ENCODE peak calls at places on chromosome 2, in five cellular contexts. J is ovary, I is transverse colon, Q is A549, R is tibial nerve. F is an unnamed sample. For H3K4me1, the result is how much of the 10 kb centered on the place peaks cover.

GRCh38 chr2:88180594-88181240 is 10.6 kb downstream of the THNSL2 start:
- DNase-seq in J (no peak), I (no peak), Q (peak), R (no peak), F (no peak)

GRCh38 chr2:2750867-2751714 is 420.0 kb upstream of the MYT1L start:
- DNase-seq in J (no peak), I (no peak), Q (no peak), R (no peak), F (no peak)

GRCh38 chr2:230942371-230942770 is 17.3 kb upstream of the GPR55 start:
- DNase-seq in J (no peak), I (no peak), Q (no peak), R (no peak), F (no peak)

GRCh38 chr2:110812726-110813645 is 80.6 kb downstream of the ACOXL start:
- DNase-seq in J (no peak), I (no peak), Q (no peak), R (no peak), F (no peak)

GRCh38 chr2:123609077-123609476 is 416.0 kb upstream of the CNTNAP5 start:
- DNase-seq in J (no peak), I (no peak), Q (no peak), R (no peak), F (no peak)

GRCh38 chr2:47031909-47032668 is 116.5 kb upstream of the MCFD2 start:
- DNase-seq in J (no peak), I (no peak), Q (peak), R (no peak), F (no peak)

GRCh38 chr2:109069430-109070194 is 59.4 kb upstream of the SH3RF3 start:
- DNase-seq in J (no peak), I (no peak), Q (no peak), R (no peak), F (no peak)

GRCh38 chr2:110716959-110717645 is 15.3 kb upstream of the ACOXL start:
- DNase-seq in J (no peak), I (no peak), Q (no peak), R (no peak), F (no peak)

GRCh38 chr2:205660521-205661124 is 21.7 kb upstream of the NRP2 start:
- DNase-seq in J (no peak), I (peak), Q (peak), R (no peak), F (peak)

DNA sequence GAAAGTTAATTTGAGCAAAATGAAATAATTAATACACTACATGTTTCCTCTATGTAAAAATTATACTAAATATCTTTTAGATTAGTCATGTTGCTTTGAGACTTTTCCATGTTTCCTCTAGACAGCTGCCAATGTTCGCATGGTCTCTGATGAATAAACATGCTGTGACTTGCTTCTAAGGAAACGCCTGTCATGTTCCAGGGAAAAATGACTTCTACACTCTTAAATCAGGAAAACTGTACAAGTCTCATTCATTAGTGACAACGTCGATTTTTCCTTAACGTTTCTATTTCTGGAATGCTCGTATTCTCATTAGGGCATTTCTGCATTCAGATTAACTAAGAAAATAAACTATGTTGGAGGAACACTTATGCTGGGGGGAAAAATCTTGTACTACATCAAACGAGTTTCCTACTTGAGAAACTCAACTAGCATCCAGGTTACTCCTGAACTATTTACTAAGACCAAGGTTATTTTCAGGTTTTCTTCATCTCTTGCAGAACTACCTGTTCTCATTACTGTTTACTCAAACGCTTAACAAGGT is 1.6 kb downstream of the COBLL1 start:
- DNase-seq in J (no peak), I (no peak), Q (no peak), R (no peak), F (no peak)
- TF ChIP-seq EP300 in J (no peak), I (no peak), Q (no peak), R (no peak), F (no peak)

GRCh38 chr2:216690451-216691209 is 4.7 kb downstream of the IGFBP5 start:
- DNase-seq in J (peak), I (no peak), Q (no peak), R (peak), F (peak)
- H3K27ac ChIP-seq in J (no peak), I (peak), Q (no peak), R (peak), F (peak)

GRCh38 chr2:201994973-201995638 is 38.5 kb upstream of the FZD7 start:
- DNase-seq in J (no peak), I (no peak), Q (no peak), R (no peak), F (no peak)

GRCh38 chr2:201996006-201996405 is 37.6 kb upstream of the FZD7 start:
- DNase-seq in J (no peak), I (no peak), Q (no peak), R (no peak), F (no peak)

GRCh38 chr2:201992960-201993359 is 40.7 kb upstream of the FZD7 start:
- DNase-seq in J (no peak), I (no peak), Q (no peak), R (no peak), F (no peak)

GRCh38 chr2:201999289-201999688 is 34.4 kb upstream of the FZD7 start:
- DNase-seq in J (no peak), I (no peak), Q (no peak), R (no peak), F (no peak)

GRCh38 chr2:201996681-201997254 is 36.9 kb upstream of the FZD7 start:
- DNase-seq in J (no peak), I (no peak), Q (no peak), R (no peak), F (no peak)
- H3K4me1 ChIP-seq in J (under half), I (under half), Q (under half), R (under half), F (under half)

GRCh38 chr2:38146917-38147307 is 71.0 kb upstream of the CYP1B1 start:
- DNase-seq in J (peak), I (no peak), Q (peak), R (no peak), F (peak)
- TF ChIP-seq EP300 in J (no peak), I (no peak), Q (no peak), R (no peak), F (no peak)

GRCh38 chr2:237745250-237745613 is 53.3 kb upstream of the RBM44 start:
- DNase-seq in J (no peak), I (no peak), Q (no peak), R (no peak), F (no peak)

GRCh38 chr2:237743024-237743423 is 55.6 kb upstream of the RBM44 start:
- DNase-seq in J (no peak), I (no peak), Q (no peak), R (no peak), F (no peak)

GRCh38 chr2:237744270-237744612 is 54.3 kb upstream of the RBM44 start:
- DNase-seq in J (no peak), I (no peak), Q (no peak), R (no peak), F (no peak)

GRCh38 chr2:237743561-237744269 is 54.9 kb upstream of the RBM44 start:
- DNase-seq in J (no peak), I (no peak), Q (no peak), R (no peak), F (no peak)

DNA sequence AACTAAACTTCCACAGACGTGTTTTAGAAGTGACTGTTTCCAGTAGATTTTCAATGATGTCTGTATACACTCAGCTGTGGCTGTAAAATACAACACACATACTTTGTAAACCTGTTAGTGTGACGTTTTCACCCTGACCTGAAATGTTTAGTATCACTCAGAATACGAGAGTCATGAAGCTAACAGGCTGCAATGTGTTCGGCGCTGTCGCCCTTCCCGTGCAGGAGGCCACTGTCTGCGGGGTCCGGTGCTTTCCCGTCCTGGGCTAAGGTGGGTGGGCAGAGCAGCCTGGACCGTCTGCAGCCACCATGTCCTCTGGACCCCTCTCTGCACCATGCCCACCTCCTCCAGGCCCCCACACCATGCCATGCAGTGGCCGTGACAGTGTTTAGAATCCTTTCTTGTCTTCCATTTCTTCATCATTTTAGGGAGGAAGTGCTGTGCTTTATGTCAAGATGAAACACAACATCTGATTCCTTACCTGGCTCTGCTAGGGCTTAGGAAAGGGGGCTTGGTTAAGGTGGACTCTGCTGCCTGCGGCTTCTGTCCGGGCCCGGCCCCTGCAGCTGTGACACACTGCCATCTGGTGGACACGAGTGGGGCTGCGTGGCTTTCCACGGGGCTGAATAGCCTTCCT is 53.8 kb upstream of the RBM44 start:
- DNase-seq in J (peak), I (peak), Q (peak), R (peak), F (peak)
- H3K27ac ChIP-seq in J (no peak), I (peak), Q (no peak), R (no peak), F (peak)

GRCh38 chr2:241752253-241752652 is 17.8 kb downstream of the D2HGDH start:
- DNase-seq in J (no peak), I (no peak), Q (no peak), R (no peak), F (no peak)

GRCh38 chr2:241751152-241751551 is 16.7 kb downstream of the D2HGDH start:
- DNase-seq in J (no peak), I (no peak), Q (no peak), R (no peak), F (no peak)

GRCh38 chr2:241750076-241750840 is 15.8 kb downstream of the D2HGDH start:
- DNase-seq in J (no peak), I (no peak), Q (no peak), R (no peak), F (no peak)

GRCh38 chr2:241752689-241753276 is 18.4 kb downstream of the D2HGDH start:
- DNase-seq in J (no peak), I (no peak), Q (no peak), R (no peak), F (no peak)

GRCh38 chr2:241751776-241752175 is 17.3 kb downstream of the D2HGDH start:
- DNase-seq in J (no peak), I (no peak), Q (no peak), R (no peak), F (no peak)
- H3K4me1 ChIP-seq in J (under half), I (under half), Q (under half), R (under half), F (under half)

F was measured in sigmoid colon.